ENCODE peak calls at places on chromosomes 6 and 20, in four cellular contexts. B, Y, E and P are unnamed samples.
A peak's percentile ranks its signal among the peaks of the same experiment; 100 is the strongest.

GRCh38 chr6:44478158-44478557 is 90.7 kb downstream of the CDC5L start:
- DNase-seq in B (no peak), Y (no peak), E (no peak), P (no peak)

GRCh38 chr6:105713474-105714118 is 310.7 kb upstream of the PREP start:
- DNase-seq in B (no peak), Y (no peak), E (no peak), P (no peak)

GRCh38 chr20:25042531-25043498 is 15.1 kb downstream of the ACSS1 start:
- DNase-seq in B (peak; percentile 43), Y (no peak), E (no peak), P (no peak)

GRCh38 chr20:32336918-32337347 is 21.2 kb upstream of the ASXL1 start:
- DNase-seq in B (peak; percentile 47), Y (peak; percentile 43), E (no peak), P (no peak)

GRCh38 chr6:15769471-15770088 is 106.8 kb upstream of the DTNBP1 start:
- DNase-seq in B (no peak), Y (peak; percentile 56), E (no peak), P (no peak)

GRCh38 chr6:98927534-98927933 is 20.2 kb downstream of the FBXL4 start:
- DNase-seq in B (peak; percentile 67), Y (no peak), E (no peak), P (no peak)

GRCh38 chr6:24125980-24126379 is at the start of gene NRSN1:
- DNase-seq in B (peak; percentile 92), Y (peak; percentile 70), E (peak; percentile 19), P (peak; percentile 85)

GRCh38 chr6:20652691-20653479 is 118.6 kb downstream of the CDKAL1 start:
- DNase-seq in B (no peak), Y (no peak), E (no peak), P (no peak)

GRCh38 chr20:22490287-22491187 is 93.8 kb downstream of the FOXA2 start:
- DNase-seq in B (no peak), Y (no peak), E (no peak), P (peak; percentile 45)

GRCh38 chr6:74177496-74177895 is 481.5 kb downstream of the CD109 start:
- DNase-seq in B (no peak), Y (no peak), E (no peak), P (no peak)

GRCh38 chr6:166952122-166952521 is 4.2 kb downstream of the RNASET2 start:
- DNase-seq in B (no peak), Y (no peak), E (no peak), P (no peak)

GRCh38 chr6:43129434-43130194 is 41.5 kb upstream of the SRF start:
- DNase-seq in B (peak; percentile 84), Y (peak; percentile 64), E (no peak), P (peak; percentile 58)

GRCh38 chr20:16821211-16822089 is 73.3 kb downstream of the OTOR start:
- DNase-seq in B (peak; percentile 47), Y (peak; percentile 32), E (peak; percentile 13), P (peak; percentile 32)

GRCh38 chr20:44745560-44746366 is at the start of gene KCNK15:
- DNase-seq in B (peak; percentile 71), Y (peak; percentile 71), E (no peak), P (peak; percentile 57)

GRCh38 chr6:170459451-170459850 is 93.7 kb downstream of the PSMB1 start:
- DNase-seq in B (no peak), Y (no peak), E (no peak), P (no peak)

GRCh38 chr6:30870546-30870945 is 13.8 kb upstream of the DDR1 start:
- DNase-seq in B (no peak), Y (no peak), E (no peak), P (no peak)

GRCh38 chr6:30990422-30991086 is 7.0 kb downstream of the MUC21 start:
- DNase-seq in B (no peak), Y (no peak), E (no peak), P (no peak)

GRCh38 chr6:36249010-36249409 is 20.9 kb upstream of the PNPLA1 start:
- DNase-seq in B (no peak), Y (no peak), E (no peak), P (no peak)

GRCh38 chr6:166708466-166708865 is 81.4 kb upstream of the RPS6KA2 start:
- DNase-seq in B (no peak), Y (no peak), E (no peak), P (no peak)

GRCh38 chr20:45752747-45753146 is 30.6 kb downstream of the SPINT4 start:
- DNase-seq in B (no peak), Y (no peak), E (no peak), P (no peak)

GRCh38 chr6:85673198-85674139 is 30.8 kb upstream of the SYNCRIP start:
- DNase-seq in B (no peak), Y (no peak), E (no peak), P (no peak)

GRCh38 chr6:137552146-137552545 is 58.0 kb upstream of the OLIG3 start:
- DNase-seq in B (no peak), Y (no peak), E (no peak), P (no peak)

GRCh38 chr6:6556162-6556737 is 32.3 kb upstream of the LY86 start:
- DNase-seq in B (no peak), Y (no peak), E (no peak), P (no peak)

GRCh38 chr20:47133809-47134456 is 222.6 kb downstream of the ZMYND8 start:
- DNase-seq in B (no peak), Y (no peak), E (no peak), P (no peak)

GRCh38 chr6:90110971-90111370 is 185.7 kb downstream of the BACH2 start:
- DNase-seq in B (no peak), Y (no peak), E (no peak), P (no peak)

GRCh38 chr6:44064089-44064947 is 62.9 kb downstream of the MRPL14 start:
- DNase-seq in B (no peak), Y (peak; percentile 61), E (no peak), P (no peak)

GRCh38 chr6:80523029-80523428 is 416.6 kb downstream of the BCKDHB start:
- DNase-seq in B (no peak), Y (no peak), E (no peak), P (no peak)

GRCh38 chr20:35055445-35056276 is 36.9 kb downstream of the TRPC4AP start:
- DNase-seq in B (peak; percentile 17), Y (no peak), E (no peak), P (no peak)

GRCh38 chr20:51121272-51121671 is 98.4 kb upstream of the KCNG1 start:
- DNase-seq in B (no peak), Y (no peak), E (no peak), P (no peak)

GRCh38 chr20:45036044-45036755 is 64.7 kb downstream of the KCNS1 start:
- DNase-seq in B (no peak), Y (no peak), E (no peak), P (no peak)

GRCh38 chr6:154433477-154434241 is 76.8 kb downstream of the CNKSR3 start:
- DNase-seq in B (no peak), Y (no peak), E (no peak), P (no peak)

GRCh38 chr6:6392214-6393068 is 72.0 kb upstream of the F13A1 start:
- DNase-seq in B (no peak), Y (no peak), E (no peak), P (no peak)

GRCh38 chr6:3026811-3027626 is 27.3 kb downstream of the NQO2 start:
- DNase-seq in B (no peak), Y (peak; percentile 68), E (no peak), P (no peak)

GRCh38 chr6:142696123-142696522 is 248.9 kb downstream of the HIVEP2 start:
- DNase-seq in B (no peak), Y (no peak), E (no peak), P (no peak)

GRCh38 chr20:30599990-30600389 is 657.5 kb upstream of the DEFB115 start:
- DNase-seq in B (no peak), Y (no peak), E (no peak), P (no peak)

GRCh38 chr20:25739615-25740320 is 43.1 kb upstream of the ZNF337 start:
- DNase-seq in B (no peak), Y (no peak), E (no peak), P (no peak)

GRCh38 chr20:49790077-49790798 is 22.4 kb upstream of the SLC9A8 start:
- DNase-seq in B (no peak), Y (peak; percentile 89), E (no peak), P (peak; percentile 33)

GRCh38 chr6:32152414-32153251 is 894 bp upstream of the PRRT1 start:
- DNase-seq in B (peak; percentile 48), Y (peak; percentile 46), E (no peak), P (no peak)

GRCh38 chr6:32156891-32157290 is 3.0 kb downstream of the PPT2 start:
- DNase-seq in B (no peak), Y (no peak), E (no peak), P (no peak)

GRCh38 chr6:32153835-32154513 is at the start of gene PPT2:
- DNase-seq in B (peak; percentile 95), Y (peak; percentile 89), E (peak; percentile 74), P (peak; percentile 89)

GRCh38 chr6:32153252-32153834 is 598 bp upstream of the PPT2 start:
- DNase-seq in B (peak; percentile 80), Y (peak; percentile 82), E (no peak), P (peak; percentile 58)

GRCh38 chr6:32154514-32155161 is 697 bp downstream of the PPT2 start:
- DNase-seq in B (peak; percentile 81), Y (peak; percentile 85), E (no peak), P (peak; percentile 68)
- TF ChIP-seq TEAD4 in B (no peak), Y (no peak), E (no peak), P (no peak)

GRCh38 chr6:123965894-123966293 is 162.2 kb downstream of the NKAIN2 start:
- DNase-seq in B (peak; percentile 1), Y (no peak), E (peak; percentile 44), P (peak; percentile 44)
- TF ChIP-seq TEAD4 in B (no peak), Y (no peak), E (peak; percentile 99), P (no peak)

DNA sequence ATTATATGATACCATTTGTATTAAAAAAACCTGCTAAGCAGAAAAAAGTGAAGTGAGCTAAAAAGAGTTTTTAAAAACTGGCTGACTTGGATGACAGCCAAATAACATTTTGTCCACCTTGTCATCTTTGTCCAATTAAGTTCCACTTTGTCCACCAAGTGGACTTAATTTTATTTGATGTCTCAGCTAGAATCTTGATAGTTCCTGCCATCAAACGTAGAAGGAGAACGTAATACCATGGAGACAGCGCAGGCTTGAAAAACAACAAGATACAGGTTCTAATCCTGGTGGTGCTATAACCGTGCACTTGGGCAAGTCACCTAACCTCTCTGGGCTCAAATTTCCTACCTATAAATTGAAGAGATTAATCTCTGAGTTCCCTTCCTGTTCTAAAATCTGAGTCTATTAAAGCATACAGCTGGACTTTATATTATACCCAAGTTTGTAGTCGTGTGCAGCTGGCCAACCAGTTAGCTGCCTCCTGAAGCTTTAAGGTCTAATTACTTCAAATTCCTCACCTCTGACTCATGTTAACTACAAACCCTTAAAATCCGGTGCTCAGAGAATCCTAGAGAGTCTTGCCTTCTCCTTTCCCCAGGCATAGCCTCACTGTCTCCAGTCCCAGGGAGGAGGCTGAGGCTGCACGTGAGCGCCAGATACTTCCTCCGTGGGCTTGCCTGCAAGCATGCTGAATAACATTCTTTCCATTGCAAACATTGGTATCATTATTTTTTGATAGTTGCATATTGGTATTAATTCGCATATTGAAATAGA is 16.8 kb downstream of the TMEM244 start:
- DNase-seq in B (peak; percentile 0), Y (no peak), E (peak; percentile 31), P (no peak)
- TF ChIP-seq TEAD4 in B (peak; percentile 67), Y (no peak), E (no peak), P (no peak)

DNA sequence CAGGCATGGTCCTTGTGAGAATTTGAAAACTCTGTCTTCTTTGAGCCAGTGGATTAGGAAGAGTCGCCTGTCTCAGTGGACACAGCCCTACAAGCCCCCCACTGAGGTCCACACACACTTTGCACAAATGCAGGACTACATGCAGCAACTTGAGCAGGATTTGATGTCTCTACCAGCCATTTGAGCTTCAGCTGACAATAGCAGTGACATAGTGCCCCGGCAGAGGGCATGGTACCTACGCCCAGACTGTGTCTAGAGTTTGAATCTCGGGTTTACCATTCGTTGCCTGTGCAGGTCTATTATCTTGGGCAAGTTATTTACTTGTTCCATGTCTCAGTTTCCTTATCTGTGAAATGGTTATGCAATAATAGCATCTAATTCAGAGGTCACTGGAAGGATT is 580.1 kb downstream of the TFAP2B start:
- DNase-seq in B (no peak), Y (no peak), E (no peak), P (no peak)
- TF ChIP-seq TEAD4 in B (no peak), Y (no peak), E (no peak), P (no peak)